ENCODE peak calls at places on chromosomes 11 and 22, in five cellular contexts. C is iPS DF 6.9; B is RWPE1; T is IMR-90; P is CD8-positive, alpha-beta memory T cell. D is an unnamed sample.

GRCh38 chr11:117616979-117617378 is 180.0 kb downstream of the DSCAML1 start:
- DNase-seq in C (no peak), P (no peak), B (no peak), T (no peak), D (no peak)

GRCh38 chr22:17787159-17788022 is 13.1 kb upstream of the BID start:
- DNase-seq in P (no peak), C (no peak), B (no peak), T (no peak), D (no peak)

GRCh38 chr11:61699737-61700160 is 19.6 kb downstream of the DAGLA start:
- DNase-seq in P (no peak), C (no peak), B (peak; percentile 46), T (no peak), D (no peak)

GRCh38 chr11:61695917-61696316 is 15.7 kb downstream of the DAGLA start:
- DNase-seq in T (peak; percentile 81), P (peak; percentile 89), B (peak; percentile 83), C (no peak), D (peak; percentile 85)

GRCh38 chr11:36458129-36458918 is 51.7 kb downstream of the TRAF6 start:
- DNase-seq in B (no peak), P (no peak), C (no peak), T (no peak), D (no peak)

GRCh38 chr11:693887-694562 is 997 bp downstream of the DEAF1 start:
- DNase-seq in B (no peak), T (no peak), P (no peak), C (no peak), D (no peak)

GRCh38 chr11:67355023-67355793 is 1.9 kb upstream of the POLD4 start:
- DNase-seq in P (no peak), T (no peak), C (no peak), B (no peak), D (no peak)

GRCh38 chr22:49924113-49924833 is 5.8 kb downstream of the CRELD2 start:
- DNase-seq in P (no peak), T (no peak), B (no peak), C (no peak), D (peak; percentile 63)

GRCh38 chr22:28283025-28283654 is 364.1 kb upstream of the PITPNB start:
- DNase-seq in B (no peak), P (no peak), C (no peak), T (peak; percentile 52), D (no peak)

GRCh38 chr11:66564538-66564937 is 3.9 kb downstream of the CTSF start:
- DNase-seq in T (no peak), P (no peak), C (no peak), B (no peak), D (no peak)

GRCh38 chr11:438101-438844 is 3.5 kb downstream of the ANO9 start:
- DNase-seq in P (no peak), T (no peak), C (no peak), B (no peak), D (no peak)

GRCh38 chr11:125554038-125554437 is 15.2 kb upstream of the EI24 start:
- DNase-seq in T (no peak), P (no peak), B (no peak), C (no peak), D (no peak)

GRCh38 chr22:26481694-26482093 is 1.9 kb downstream of the HPS4 start:
- DNase-seq in T (no peak), C (no peak), P (no peak), B (no peak), D (no peak)

GRCh38 chr11:11579012-11579755 is 42.6 kb downstream of the GALNT18 start:
- DNase-seq in C (no peak), B (no peak), T (no peak), P (no peak), D (no peak)

GRCh38 chr22:29936186-29936585 is 53.2 kb downstream of the MTMR3 start:
- DNase-seq in B (no peak), C (no peak), P (no peak), T (no peak), D (no peak)

GRCh38 chr11:46947399-46948077 is 11.0 kb downstream of the CSTPP1 start:
- DNase-seq in P (no peak), T (no peak), C (no peak), B (no peak), D (no peak)

GRCh38 chr11:47189100-47189834 is 3.0 kb upstream of the PACSIN3 start:
- DNase-seq in T (peak; percentile 86), P (no peak), B (peak; percentile 69), C (no peak), D (peak; percentile 65)

GRCh38 chr11:94129505-94130335 is 1.1 kb downstream of the PANX1 start:
- DNase-seq in P (peak; percentile 10), B (peak; percentile 84), C (no peak), T (peak; percentile 39), D (no peak)

GRCh38 chr11:65864758-65865471 is 4.7 kb downstream of the MUS81 start:
- DNase-seq in T (no peak), B (no peak), P (no peak), C (no peak), D (no peak)

GRCh38 chr22:36220457-36220921 is 18.8 kb downstream of the APOL2 start:
- DNase-seq in P (no peak), C (no peak), T (peak; percentile 59), B (no peak), D (no peak)

DNA sequence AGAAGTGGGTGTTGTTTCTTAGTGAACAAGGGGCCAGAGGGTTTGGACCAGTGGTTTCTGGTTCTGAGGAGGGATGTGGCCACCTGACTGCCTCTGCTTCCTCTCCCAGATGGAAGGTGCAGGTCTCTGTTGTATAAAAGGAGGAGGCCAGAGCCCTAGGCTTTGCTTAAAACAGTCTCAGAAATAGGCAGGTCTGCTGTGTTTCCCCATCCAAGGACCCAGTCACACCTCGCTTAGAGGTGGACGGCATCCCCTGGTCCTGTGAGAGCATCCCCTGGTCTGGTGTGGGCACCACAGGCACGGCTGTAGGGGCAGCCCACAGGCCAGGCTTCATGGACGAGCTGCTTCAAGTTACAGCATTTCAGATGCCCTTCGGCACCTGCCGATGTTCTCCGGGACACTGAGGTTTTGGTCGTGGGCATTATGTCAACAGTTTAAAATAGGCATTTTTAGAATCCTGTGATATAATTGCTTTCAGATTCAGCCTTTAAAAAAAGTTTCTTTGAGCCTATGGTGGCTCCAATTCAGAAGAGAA is 45.7 kb upstream of the SHANK2 start:
- DNase-seq in T (no peak), P (no peak), B (no peak), C (no peak), D (peak; percentile 25)
- H3K27ac ChIP-seq in T (peak overlapping the region; percentile 27), P (no peak overlapping the region), B (peak overlapping the region; percentile 93), C (no peak overlapping the region), D (peak overlapping the region; percentile 89)

GRCh38 chr11:86816251-86816726 is 15.9 kb downstream of the PRSS23 start:
- DNase-seq in B (no peak), T (peak; percentile 58), C (no peak), P (no peak), D (no peak)
- H3K27ac ChIP-seq in B (no peak overlapping the region), T (peak overlapping the region; percentile 76), C (no peak overlapping the region), P (no peak overlapping the region), D (peak overlapping the region; percentile 31)

GRCh38 chr22:32539631-32540449 is 65.2 kb downstream of the FBXO7 start:
- DNase-seq in P (no peak), C (no peak), B (no peak), T (no peak), D (no peak)
- H3K27ac ChIP-seq in P (no peak overlapping the region), C (no peak overlapping the region), B (no peak overlapping the region), T (no peak overlapping the region), D (no peak overlapping the region)

GRCh38 chr11:44567876-44568256 is 2.4 kb downstream of the CD82 start:
- DNase-seq in B (no peak), T (no peak), P (no peak), C (no peak), D (no peak)

GRCh38 chr11:44568706-44569473 is 3.4 kb downstream of the CD82 start:
- DNase-seq in T (peak; percentile 98), P (peak; percentile 80), B (peak; percentile 88), C (no peak), D (peak; percentile 86)

GRCh38 chr11:44566559-44566949 is 1.1 kb downstream of the CD82 start:
- DNase-seq in P (no peak), B (no peak), T (no peak), C (no peak), D (no peak)

GRCh38 chr11:44566952-44567875 is 1.8 kb downstream of the CD82 start:
- DNase-seq in T (no peak), B (no peak), C (no peak), P (no peak), D (peak; percentile 38)

GRCh38 chr11:44568358-44568705 is 2.9 kb downstream of the CD82 start:
- DNase-seq in B (no peak), P (no peak), C (no peak), T (no peak), D (peak; percentile 25)
- H3K27ac ChIP-seq in B (peak overlapping the region; percentile 86), P (peak overlapping the region; percentile 17), C (no peak overlapping the region), T (peak overlapping the region; percentile 89), D (peak overlapping the region; percentile 83)

GRCh38 chr22:19983701-19984100 is 32.9 kb downstream of the ARVCF start:
- DNase-seq in P (no peak), T (no peak), C (no peak), B (no peak), D (no peak)
- H3K27ac ChIP-seq in P (peak overlapping the region; percentile 8), T (no peak overlapping the region), C (no peak overlapping the region), B (peak overlapping the region; percentile 67), D (peak overlapping the region; percentile 39)

GRCh38 chr11:14809466-14809865 is 82.6 kb downstream of the CYP2R1 start:
- DNase-seq in T (peak; percentile 34), C (no peak), P (no peak), B (no peak), D (no peak)
- H3K27ac ChIP-seq in T (no peak overlapping the region), C (no peak overlapping the region), P (no peak overlapping the region), B (no peak overlapping the region), D (no peak overlapping the region)

GRCh38 chr22:32482708-32483107 is 8.1 kb downstream of the FBXO7 start:
- DNase-seq in B (no peak), T (peak; percentile 22), P (no peak), C (no peak), D (no peak)
- H3K27ac ChIP-seq in B (no peak overlapping the region), T (no peak overlapping the region), P (no peak overlapping the region), C (no peak overlapping the region), D (no peak overlapping the region)